ENCODE peak calls at places on chromosomes 13 and 19, in six cellular contexts. V is ovary, S is HepG2, Z is H1, I is tibial nerve, D is A549. G is an unnamed sample.

GRCh38 chr19:13028027-13028426 is 32.8 kb downstream of the NFIX start:
- DNase-seq in V (no peak), S (no peak), Z (no peak), I (no peak), D (no peak), G (no peak)

GRCh38 chr19:16447015-16447384 is 24.8 kb downstream of the EPS15L1 start:
- DNase-seq in V (peak; percentile 76), S (peak; percentile 80), Z (no peak), I (peak; percentile 85), D (no peak), G (peak; percentile 70)

GRCh38 chr13:110716235-110716505 is 2.7 kb downstream of the ING1 start:
- DNase-seq in V (no peak), S (peak; percentile 24), Z (no peak), I (peak; percentile 20), D (no peak), G (no peak)

GRCh38 chr19:52592301-52592700 is 22.2 kb downstream of the ZNF701 start:
- DNase-seq in V (no peak), S (no peak), Z (no peak), I (no peak), D (no peak), G (no peak)

GRCh38 chr13:97478247-97478646 is 44.3 kb downstream of the RAP2A start:
- DNase-seq in V (no peak), S (no peak), Z (no peak), I (no peak), D (no peak), G (no peak)

GRCh38 chr13:99158846-99159245 is 41.8 kb upstream of the UBAC2 start:
- DNase-seq in V (no peak), S (no peak), Z (no peak), I (no peak), D (no peak), G (no peak)

GRCh38 chr13:41497436-41497835 is 40.1 kb downstream of the RGCC start:
- DNase-seq in V (no peak), S (no peak), Z (no peak), I (no peak), D (no peak), G (no peak)

GRCh38 chr19:34493038-34493648 is 11.6 kb downstream of the WTIP start:
- DNase-seq in V (peak; percentile 19), S (no peak), Z (no peak), I (no peak), D (no peak), G (no peak)

GRCh38 chr13:20525144-20525600 is 485 bp downstream of the CRYL1 start:
- DNase-seq in V (peak; percentile 38), S (peak; percentile 15), Z (no peak), I (peak; percentile 25), D (no peak), G (no peak)

GRCh38 chr19:55692681-55693081 is 17.7 kb downstream of the EPN1 start:
- DNase-seq in V (peak; percentile 31), S (no peak), Z (no peak), I (no peak), D (no peak), G (no peak)

GRCh38 chr13:111139874-111140561 is 24.9 kb downstream of the ARHGEF7 start:
- DNase-seq in V (no peak), S (no peak), Z (no peak), I (no peak), D (no peak), G (no peak)

GRCh38 chr19:2578391-2578826 is 102.5 kb downstream of the GADD45B start:
- DNase-seq in V (peak; percentile 53), S (no peak), Z (no peak), I (no peak), D (peak; percentile 42), G (no peak)

GRCh38 chr13:32828711-32829110 is 187.5 kb upstream of the KL start:
- DNase-seq in V (no peak), S (no peak), Z (no peak), I (no peak), D (no peak), G (no peak)

GRCh38 chr13:33678084-33678483 is 139.9 kb upstream of the RFC3 start:
- DNase-seq in V (no peak), S (no peak), Z (no peak), I (no peak), D (no peak), G (no peak)

GRCh38 chr13:109622006-109622405 is 164.4 kb downstream of the IRS2 start:
- DNase-seq in V (no peak), S (no peak), Z (no peak), I (no peak), D (no peak), G (no peak)

GRCh38 chr19:14383898-14384669 is 2.8 kb downstream of the ADGRE5 start:
- DNase-seq in V (no peak), S (no peak), Z (no peak), I (no peak), D (no peak), G (no peak)

GRCh38 chr13:64529874-64530485 is 2700.2 kb downstream of the PCDH9 start:
- DNase-seq in V (no peak), S (peak; percentile 9), Z (peak; percentile 17), I (no peak), D (peak; percentile 1), G (no peak)

GRCh38 chr13:111269508-111269907 is 50.9 kb upstream of the TEX29 start:
- DNase-seq in V (no peak), S (no peak), Z (no peak), I (no peak), D (no peak), G (no peak)

GRCh38 chr19:45160870-45161714 is at the start of gene NKPD1:
- DNase-seq in V (no peak), S (no peak), Z (no peak), I (no peak), D (no peak), G (no peak)

GRCh38 chr13:30869491-30869890 is 36.6 kb upstream of the MEDAG start:
- DNase-seq in V (peak; percentile 86), S (no peak), Z (no peak), I (no peak), D (no peak), G (no peak)

GRCh38 chr13:19178901-19179593 is 2.6 kb downstream of the TUBA3C start:
- DNase-seq in V (no peak), S (no peak), Z (no peak), I (no peak), D (no peak), G (no peak)

GRCh38 chr13:78596701-78597550 is 6.4 kb downstream of the POU4F1 start:
- DNase-seq in V (no peak), S (no peak), Z (no peak), I (no peak), D (no peak), G (no peak)

GRCh38 chr19:45973564-45974338 is at the start of gene NOVA2:
- DNase-seq in V (peak; percentile 60), S (no peak), Z (peak; percentile 83), I (peak; percentile 43), D (peak; percentile 97), G (peak; percentile 19)

GRCh38 chr13:109818136-109818535 is 31.8 kb upstream of the IRS2 start:
- DNase-seq in V (no peak), S (no peak), Z (no peak), I (no peak), D (no peak), G (no peak)

GRCh38 chr13:101291647-101292515 is 124.4 kb downstream of the NALCN start:
- DNase-seq in V (no peak), S (no peak), Z (no peak), I (no peak), D (no peak), G (no peak)

GRCh38 chr13:101283782-101284181 is 132.5 kb downstream of the NALCN start:
- DNase-seq in V (no peak), S (no peak), Z (no peak), I (no peak), D (no peak), G (no peak)

GRCh38 chr13:101292711-101293110 is 123.6 kb downstream of the NALCN start:
- DNase-seq in V (no peak), S (no peak), Z (no peak), I (no peak), D (no peak), G (no peak)

GRCh38 chr13:101291216-101291615 is 125.1 kb downstream of the NALCN start:
- DNase-seq in V (no peak), S (no peak), Z (no peak), I (no peak), D (no peak), G (no peak)

DNA sequence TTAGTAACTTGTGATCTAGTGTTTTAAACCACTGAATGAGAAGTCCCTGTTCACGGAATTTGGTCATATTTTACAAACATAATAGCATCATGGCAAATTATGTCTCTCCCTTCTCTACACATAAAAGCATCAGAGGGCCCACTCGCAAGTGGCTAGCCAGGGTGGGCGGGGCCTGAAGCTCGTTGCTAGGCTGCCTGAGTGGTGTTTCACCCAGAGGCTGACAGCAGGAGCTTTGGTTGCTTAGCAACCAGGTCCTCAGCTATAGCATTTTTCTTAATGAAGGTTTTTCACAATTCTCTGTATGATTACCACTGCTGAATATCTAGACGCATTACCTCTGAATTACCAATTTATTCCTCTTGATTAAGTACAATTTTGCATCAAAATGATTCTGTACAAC is 126.5 kb downstream of the NALCN start:
- DNase-seq in V (no peak), S (no peak), Z (peak; percentile 2), I (no peak), D (no peak), G (no peak)
- TF ChIP-seq EP300 in V (no peak), S (no peak), Z (no peak), I (no peak), D (no peak), G (no peak)

GRCh38 chr13:113169277-113170272 is 11.1 kb downstream of the PROZ start:
- DNase-seq in V (no peak), S (peak; percentile 83), Z (no peak), I (no peak), D (no peak), G (no peak)
- TF ChIP-seq EP300 in V (no peak), S (peak; percentile 81), Z (no peak), I (no peak), D (no peak), G (no peak)

DNA sequence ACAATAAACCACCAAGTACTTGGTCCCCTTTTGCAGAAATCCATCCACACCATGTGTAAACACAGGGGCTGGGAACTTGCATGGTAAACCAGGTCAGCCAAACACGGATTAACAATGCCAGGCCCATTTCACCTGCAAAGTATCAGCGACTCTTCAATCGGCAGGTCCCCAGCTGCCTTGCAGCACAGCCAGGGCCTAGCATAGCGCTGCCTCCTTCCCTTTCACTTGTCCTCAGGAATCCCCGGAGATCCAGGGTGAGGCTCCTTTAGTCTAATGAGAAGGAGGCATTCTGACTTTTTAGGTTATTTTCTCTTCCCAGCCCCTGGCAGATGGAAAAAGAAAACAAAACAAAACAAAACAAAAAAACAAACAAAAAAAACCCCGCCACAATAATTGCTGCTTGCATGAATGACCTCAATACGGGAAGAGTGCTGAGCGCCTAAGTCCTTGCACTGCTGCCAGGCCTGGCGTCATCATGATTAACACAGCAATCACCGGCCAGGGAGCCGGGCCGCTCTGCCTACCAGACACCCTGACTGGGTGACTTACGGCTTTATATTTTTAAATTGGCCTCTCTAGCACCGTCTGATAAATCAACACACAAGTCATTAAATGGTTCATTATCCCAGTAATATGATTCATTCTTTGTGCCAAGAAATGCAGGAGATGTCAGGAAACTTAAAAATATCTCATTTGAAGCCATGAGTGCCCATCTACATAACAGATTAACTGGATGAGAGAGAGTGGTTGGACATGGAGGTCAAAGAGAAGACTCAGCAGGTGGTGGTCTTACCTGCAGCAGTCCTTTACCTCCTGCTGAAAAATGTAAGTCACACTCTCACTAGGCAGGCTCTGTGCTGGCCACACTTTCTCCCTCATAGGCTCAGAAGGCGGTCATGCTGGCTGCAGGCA is 692.7 kb downstream of the UQCRFS1 start:
- DNase-seq in V (no peak), S (no peak), Z (no peak), I (no peak), D (no peak), G (no peak)
- TF ChIP-seq EP300 in V (no peak), S (no peak), Z (no peak), I (no peak), D (no peak), G (no peak)

GRCh38 chr13:59472134-59472533 is 691.6 kb downstream of the DIAPH3 start:
- DNase-seq in V (no peak), S (no peak), Z (no peak), I (no peak), D (no peak), G (no peak)
- TF ChIP-seq EP300 in V (no peak), S (no peak), Z (no peak), I (no peak), D (no peak), G (no peak)